ENCODE peak calls at places on chromosomes 5 and 9, in seven cellular contexts. P, S, X, C, A, V and B are unnamed samples.

GRCh38 chr5:57683036-57683600 is 200.5 kb upstream of the ACTBL2 start:
- DNase-seq in P (no peak), S (no peak), X (no peak), C (no peak), A (no peak), V (no peak), B (no peak)

GRCh38 chr5:3181641-3182040 is 414.0 kb upstream of the IRX1 start:
- DNase-seq in P (no peak), S (no peak), X (no peak), C (no peak), A (no peak), V (no peak), B (no peak)

GRCh38 chr9:136602193-136602885 is 56.5 kb upstream of the NOTCH1 start:
- DNase-seq in P (no peak), S (no peak), X (no peak), C (no peak), A (no peak), V (no peak), B (no peak)

GRCh38 chr9:133701981-133702797 is 36.0 kb downstream of the SARDH start:
- DNase-seq in P (peak; percentile 73), S (peak; percentile 78), X (no peak), C (peak; percentile 64), A (no peak), V (no peak), B (no peak)

GRCh38 chr9:6759114-6759977 is 1.6 kb downstream of the KDM4C start:
- DNase-seq in P (no peak), S (peak; percentile 32), X (peak; percentile 18), C (no peak), A (peak; percentile 69), V (peak; percentile 65), B (no peak)

GRCh38 chr9:121639619-121640018 is 11.8 kb upstream of the DAB2IP start:
- DNase-seq in P (no peak), S (no peak), X (no peak), C (no peak), A (no peak), V (no peak), B (no peak)

GRCh38 chr5:91469517-91470165 is 86.5 kb upstream of the ARRDC3 start:
- DNase-seq in P (no peak), S (no peak), X (no peak), C (no peak), A (no peak), V (no peak), B (no peak)

GRCh38 chr9:90099262-90099982 is 494.6 kb downstream of the GADD45G start:
- DNase-seq in P (no peak), S (no peak), X (no peak), C (no peak), A (no peak), V (no peak), B (no peak)

GRCh38 chr9:127980706-127981558 is at the start of gene EEIG1:
- DNase-seq in P (peak; percentile 96), S (peak; percentile 98), X (peak; percentile 97), C (peak; percentile 99), A (peak; percentile 98), V (peak; percentile 30), B (no peak)

GRCh38 chr9:78167356-78167755 is 68.5 kb upstream of the CEP78 start:
- DNase-seq in P (no peak), S (no peak), X (no peak), C (no peak), A (no peak), V (no peak), B (no peak)

GRCh38 chr5:170769236-170769635 is 14.3 kb upstream of the GABRP start:
- DNase-seq in P (no peak), S (no peak), X (no peak), C (no peak), A (no peak), V (no peak), B (no peak)

GRCh38 chr5:111143910-111144309 is 51.8 kb downstream of the WDR36 start:
- DNase-seq in P (no peak), S (no peak), X (no peak), C (peak; percentile 67), A (no peak), V (peak; percentile 72), B (no peak)

GRCh38 chr5:130571076-130571475 is 594.0 kb downstream of the HINT1 start:
- DNase-seq in P (no peak), S (no peak), X (no peak), C (no peak), A (no peak), V (no peak), B (no peak)

GRCh38 chr5:36882250-36882649 is 5.7 kb downstream of the NIPBL start:
- DNase-seq in P (no peak), S (no peak), X (no peak), C (no peak), A (no peak), V (no peak), B (no peak)

GRCh38 chr9:5629312-5630037 is 568 bp downstream of the RIC1 start:
- DNase-seq in P (peak; percentile 9), S (peak; percentile 62), X (peak; percentile 37), C (peak; percentile 85), A (peak; percentile 53), V (no peak), B (no peak)

GRCh38 chr5:120457839-120458507 is 6.1 kb upstream of the PRR16 start:
- DNase-seq in P (peak; percentile 1), S (peak; percentile 55), X (no peak), C (peak; percentile 85), A (peak; percentile 42), V (no peak), B (no peak)

GRCh38 chr5:28512648-28513047 is 1474.3 kb upstream of the CDH9 start:
- DNase-seq in P (no peak), S (no peak), X (no peak), C (no peak), A (no peak), V (no peak), B (no peak)

GRCh38 chr9:97220894-97221477 is 86.5 kb upstream of the CCDC180 start:
- DNase-seq in P (no peak), S (no peak), X (no peak), C (no peak), A (peak; percentile 19), V (no peak), B (no peak)